ENCODE peak calls at places on chromosomes 1 and 21, in five cellular contexts. One of them, this sample, is unnamed.

GRCh38 chr1:53145942-53146708 is 3.7 kb upstream of the SLC1A7 start:
- DNase-seq in HT1080: peak; percentile 98
- DNase-seq in T-helper 1 cell: no peak
- DNase-seq in HFFc6: peak; percentile 99
- DNase-seq in GM12865: no peak
- DNase-seq in this sample: no peak

GRCh38 chr1:209576392-209576791 is 7.1 kb upstream of the CAMK1G start:
- DNase-seq in HT1080: no peak
- DNase-seq in T-helper 1 cell: no peak
- DNase-seq in HFFc6: no peak
- DNase-seq in GM12865: no peak
- DNase-seq in this sample: no peak

GRCh38 chr1:23394176-23394575 is 24.5 kb upstream of the ZNF436 start:
- DNase-seq in HT1080: peak; percentile 81
- DNase-seq in T-helper 1 cell: no peak
- DNase-seq in HFFc6: peak; percentile 66
- DNase-seq in GM12865: no peak
- DNase-seq in this sample: no peak

GRCh38 chr1:43372172-43372571 is 4.4 kb upstream of the ELOVL1 start:
- DNase-seq in HT1080: peak; percentile 73
- DNase-seq in T-helper 1 cell: no peak
- DNase-seq in HFFc6: peak; percentile 42
- DNase-seq in GM12865: no peak
- DNase-seq in this sample: no peak

GRCh38 chr1:27388337-27389005 is 4.0 kb upstream of the GPR3 start:
- DNase-seq in HT1080: peak; percentile 40
- DNase-seq in T-helper 1 cell: peak; percentile 48
- DNase-seq in HFFc6: peak; percentile 36
- DNase-seq in GM12865: peak; percentile 72
- DNase-seq in this sample: peak; percentile 65

GRCh38 chr1:236880209-236880608 is 85.1 kb downstream of the MTR start:
- DNase-seq in HT1080: no peak
- DNase-seq in T-helper 1 cell: no peak
- DNase-seq in HFFc6: no peak
- DNase-seq in GM12865: no peak
- DNase-seq in this sample: no peak

GRCh38 chr1:206560021-206560716 is 52.1 kb downstream of the EIF2D start:
- DNase-seq in HT1080: no peak
- DNase-seq in T-helper 1 cell: no peak
- DNase-seq in HFFc6: no peak
- DNase-seq in GM12865: peak; percentile 41
- DNase-seq in this sample: no peak

GRCh38 chr1:32898056-32898455 is 3.1 kb downstream of the TMEM54 start:
- DNase-seq in HT1080: no peak
- DNase-seq in T-helper 1 cell: no peak
- DNase-seq in HFFc6: no peak
- DNase-seq in GM12865: no peak
- DNase-seq in this sample: no peak

GRCh38 chr1:18630511-18631495 is at the start of gene PAX7:
- DNase-seq in HT1080: no peak
- DNase-seq in T-helper 1 cell: no peak
- DNase-seq in HFFc6: no peak
- DNase-seq in GM12865: no peak
- DNase-seq in this sample: no peak

GRCh38 chr1:200429221-200429751 is 19.4 kb upstream of the ZNF281 start:
- DNase-seq in HT1080: peak; percentile 82
- DNase-seq in T-helper 1 cell: no peak
- DNase-seq in HFFc6: peak; percentile 63
- DNase-seq in GM12865: no peak
- DNase-seq in this sample: no peak

GRCh38 chr1:160093069-160093395 is 5.4 kb downstream of the IGSF8 start:
- DNase-seq in HT1080: no peak
- DNase-seq in T-helper 1 cell: no peak
- DNase-seq in HFFc6: no peak
- DNase-seq in GM12865: no peak
- DNase-seq in this sample: no peak

GRCh38 chr1:44059956-44060355 is 28.7 kb upstream of the SLC6A9 start:
- DNase-seq in HT1080: peak; percentile 43
- DNase-seq in T-helper 1 cell: no peak
- DNase-seq in HFFc6: no peak
- DNase-seq in GM12865: no peak
- DNase-seq in this sample: no peak

GRCh38 chr1:68384872-68385390 is 64.8 kb downstream of the RPE65 start:
- DNase-seq in HT1080: peak; percentile 95
- DNase-seq in T-helper 1 cell: no peak
- DNase-seq in HFFc6: peak; percentile 47
- DNase-seq in GM12865: no peak
- DNase-seq in this sample: no peak

GRCh38 chr1:8439015-8439702 is 121.2 kb downstream of the SLC45A1 start:
- DNase-seq in HT1080: peak; percentile 66
- DNase-seq in T-helper 1 cell: no peak
- DNase-seq in HFFc6: peak; percentile 64
- DNase-seq in GM12865: peak; percentile 59
- DNase-seq in this sample: no peak

GRCh38 chr1:150906329-150906728 is 19.4 kb downstream of the CTXND2 start:
- DNase-seq in HT1080: no peak
- DNase-seq in T-helper 1 cell: no peak
- DNase-seq in HFFc6: no peak
- DNase-seq in GM12865: no peak
- DNase-seq in this sample: no peak

GRCh38 chr1:119987112-119987511 is 82.3 kb downstream of the NOTCH2 start:
- DNase-seq in HT1080: peak; percentile 84
- DNase-seq in T-helper 1 cell: no peak
- DNase-seq in HFFc6: peak; percentile 87
- DNase-seq in GM12865: peak; percentile 24
- DNase-seq in this sample: no peak

GRCh38 chr1:21072721-21073120 is 104.0 kb downstream of the EIF4G3 start:
- DNase-seq in HT1080: no peak
- DNase-seq in T-helper 1 cell: no peak
- DNase-seq in HFFc6: peak; percentile 45
- DNase-seq in GM12865: no peak
- DNase-seq in this sample: no peak

GRCh38 chr1:18463984-18464664 is 16.6 kb upstream of the KLHDC7A start:
- DNase-seq in HT1080: no peak
- DNase-seq in T-helper 1 cell: no peak
- DNase-seq in HFFc6: no peak
- DNase-seq in GM12865: no peak
- DNase-seq in this sample: no peak

GRCh38 chr1:230067871-230068814 is 1.1 kb downstream of the GALNT2 start:
- DNase-seq in HT1080: no peak
- DNase-seq in T-helper 1 cell: no peak
- DNase-seq in HFFc6: peak; percentile 11
- DNase-seq in GM12865: peak; percentile 36
- DNase-seq in this sample: no peak

GRCh38 chr1:116763787-116764465 is 9.7 kb downstream of the CD2 start:
- DNase-seq in HT1080: no peak
- DNase-seq in T-helper 1 cell: no peak
- DNase-seq in HFFc6: no peak
- DNase-seq in GM12865: peak; percentile 66
- DNase-seq in this sample: no peak

GRCh38 chr1:59354754-59355337 is 58.0 kb downstream of the FGGY start:
- DNase-seq in HT1080: no peak
- DNase-seq in T-helper 1 cell: no peak
- DNase-seq in HFFc6: no peak
- DNase-seq in GM12865: peak; percentile 61
- DNase-seq in this sample: no peak

GRCh38 chr21:35358008-35358407 is 308.9 kb upstream of the RUNX1 start:
- DNase-seq in HT1080: no peak
- DNase-seq in T-helper 1 cell: no peak
- DNase-seq in HFFc6: no peak
- DNase-seq in GM12865: no peak
- DNase-seq in this sample: no peak

GRCh38 chr1:154616659-154617345 is 8.8 kb upstream of the ADAR start:
- DNase-seq in HT1080: no peak
- DNase-seq in T-helper 1 cell: no peak
- DNase-seq in HFFc6: no peak
- DNase-seq in GM12865: no peak
- DNase-seq in this sample: no peak

GRCh38 chr1:59195151-59195550 is 101.7 kb upstream of the FGGY start:
- DNase-seq in HT1080: no peak
- DNase-seq in T-helper 1 cell: no peak
- DNase-seq in HFFc6: peak; percentile 15
- DNase-seq in GM12865: no peak
- DNase-seq in this sample: no peak

GRCh38 chr1:27021347-27022031 is 8.8 kb upstream of the TENT5B start:
- DNase-seq in HT1080: no peak
- DNase-seq in T-helper 1 cell: no peak
- DNase-seq in HFFc6: peak; percentile 23
- DNase-seq in GM12865: no peak
- DNase-seq in this sample: no peak